ENCODE peak calls at places on chromosomes 13 and 19, in four cellular contexts. E is NT2/D1, U is AG10803, K is activated T-helper 1 cell treated with Interleukin-2 at 50 U/mL for 16 hours. X is an unnamed sample.

GRCh38 chr13:47334173-47334572 is 437.3 kb upstream of the HTR2A start:
- DNase-seq in E (no peak), U (peak), K (no peak), X (no peak)

GRCh38 chr13:62626771-62627170 is 1211.1 kb upstream of the PCDH20 start:
- DNase-seq in E (peak), U (no peak), K (no peak), X (no peak)

GRCh38 chr19:45768644-45769053 is 403 bp downstream of the SIX5 start:
- DNase-seq in E (no peak), U (peak), K (no peak), X (peak)

GRCh38 chr19:1211494-1212234 is 6.1 kb downstream of the STK11 start:
- DNase-seq in E (no peak), U (no peak), K (no peak), X (peak)

GRCh38 chr13:30744056-30744684 is 8.8 kb downstream of the ALOX5AP start:
- DNase-seq in E (no peak), U (no peak), K (peak), X (peak)

GRCh38 chr13:107716241-107716640 is 499.1 kb downstream of the LIG4 start:
- DNase-seq in E (no peak), U (no peak), K (no peak), X (no peak)

GRCh38 chr19:27740396-27740795 is 1472.6 kb downstream of the UQCRFS1 start:
- DNase-seq in E (no peak), U (no peak), K (no peak), X (no peak)

GRCh38 chr13:48186722-48187121 is 46.3 kb upstream of the ITM2B start:
- DNase-seq in E (no peak), U (no peak), K (no peak), X (no peak)

GRCh38 chr13:32883501-32883900 is 132.7 kb upstream of the KL start:
- DNase-seq in E (no peak), U (peak), K (no peak), X (no peak)

GRCh38 chr19:38706792-38707511 is 37.3 kb downstream of the CAPN12 start:
- DNase-seq in E (no peak), U (no peak), K (no peak), X (no peak)

GRCh38 chr19:39497850-39498261 is 891 bp upstream of the DLL3 start:
- DNase-seq in E (no peak), U (no peak), K (no peak), X (no peak)

GRCh38 chr13:77871596-77871995 is 47.0 kb downstream of the EDNRB start:
- DNase-seq in E (no peak), U (no peak), K (no peak), X (no peak)

GRCh38 chr13:104750377-104750776 is 1684.2 kb upstream of the SLC10A2 start:
- DNase-seq in E (no peak), U (no peak), K (no peak), X (no peak)

GRCh38 chr13:74464656-74465055 is 330.5 kb upstream of the KLF12 start:
- DNase-seq in E (no peak), U (no peak), K (no peak), X (no peak)

GRCh38 chr13:24454100-24454499 is 58.5 kb downstream of the PARP4 start:
- DNase-seq in E (no peak), U (no peak), K (no peak), X (no peak)

GRCh38 chr19:16342002-16342715 is 17.5 kb downstream of the KLF2 start:
- DNase-seq in E (no peak), U (peak), K (no peak), X (no peak)

GRCh38 chr13:109790951-109791605 is 4.7 kb upstream of the IRS2 start:
- DNase-seq in E (peak), U (peak), K (no peak), X (no peak)

GRCh38 chr19:14146789-14147216 is 10.4 kb upstream of the ASF1B start:
- DNase-seq in E (no peak), U (peak), K (no peak), X (no peak)

GRCh38 chr13:111385182-111385857 is 64.9 kb downstream of the TEX29 start:
- DNase-seq in E (no peak), U (no peak), K (no peak), X (no peak)

GRCh38 chr19:48568345-48568886 is 16.4 kb downstream of the SULT2B1 start:
- DNase-seq in E (no peak), U (peak), K (no peak), X (no peak)

GRCh38 chr13:27481766-27482165 is 31.4 kb upstream of the MTIF3 start:
- DNase-seq in E (peak), U (no peak), K (no peak), X (no peak)